ENCODE peak calls at places on chromosomes 12 and 14, in six cellular contexts. K, V, F, R, P and X are unnamed samples.

GRCh38 chr12:82650627-82651337 is 35.9 kb upstream of the TMTC2 start:
- DNase-seq in K (no peak), V (no peak), F (peak), R (peak), P (peak), X (no peak)

GRCh38 chr12:57270966-57271470 is 20.0 kb upstream of the STAC3 start:
- DNase-seq in K (no peak), V (no peak), F (peak), R (peak), P (no peak), X (no peak)

GRCh38 chr14:105180598-105181528 is at the start of gene NUDT14:
- DNase-seq in K (peak), V (no peak), F (peak), R (no peak), P (no peak), X (peak)

GRCh38 chr12:123126294-123127144 is 24.4 kb downstream of the PITPNM2 start:
- DNase-seq in K (no peak), V (peak), F (peak), R (peak), P (no peak), X (no peak)

GRCh38 chr12:13798162-13798561 is 183.2 kb downstream of the GRIN2B start:
- DNase-seq in K (no peak), V (no peak), F (no peak), R (no peak), P (no peak), X (no peak)

GRCh38 chr12:112170376-112170775 is 45.0 kb downstream of the TRAFD1 start:
- DNase-seq in K (no peak), V (no peak), F (peak), R (no peak), P (no peak), X (no peak)

GRCh38 chr12:15842106-15842505 is 40.1 kb upstream of the STRAP start:
- DNase-seq in K (no peak), V (no peak), F (no peak), R (no peak), P (no peak), X (no peak)

GRCh38 chr14:90248594-90248993 is 7.8 kb upstream of the PSMC1 start:
- DNase-seq in K (no peak), V (no peak), F (no peak), R (no peak), P (no peak), X (no peak)

GRCh38 chr14:101001311-101002069 is 98.0 kb upstream of the RTL1 start:
- DNase-seq in K (no peak), V (no peak), F (no peak), R (no peak), P (no peak), X (no peak)

GRCh38 chr14:94031880-94032279 is 5.7 kb downstream of the OTUB2 start:
- DNase-seq in K (no peak), V (no peak), F (no peak), R (no peak), P (no peak), X (no peak)

GRCh38 chr12:1936406-1937320 is 18.2 kb upstream of the CACNA2D4 start:
- DNase-seq in K (no peak), V (no peak), F (no peak), R (no peak), P (no peak), X (no peak)

GRCh38 chr12:9932270-9932669 is at the start of gene CLEC2A:
- DNase-seq in K (no peak), V (no peak), F (no peak), R (no peak), P (no peak), X (no peak)

GRCh38 chr12:47527816-47528215 is 178.0 kb downstream of the RPAP3 start:
- DNase-seq in K (no peak), V (no peak), F (no peak), R (no peak), P (no peak), X (no peak)

DNA sequence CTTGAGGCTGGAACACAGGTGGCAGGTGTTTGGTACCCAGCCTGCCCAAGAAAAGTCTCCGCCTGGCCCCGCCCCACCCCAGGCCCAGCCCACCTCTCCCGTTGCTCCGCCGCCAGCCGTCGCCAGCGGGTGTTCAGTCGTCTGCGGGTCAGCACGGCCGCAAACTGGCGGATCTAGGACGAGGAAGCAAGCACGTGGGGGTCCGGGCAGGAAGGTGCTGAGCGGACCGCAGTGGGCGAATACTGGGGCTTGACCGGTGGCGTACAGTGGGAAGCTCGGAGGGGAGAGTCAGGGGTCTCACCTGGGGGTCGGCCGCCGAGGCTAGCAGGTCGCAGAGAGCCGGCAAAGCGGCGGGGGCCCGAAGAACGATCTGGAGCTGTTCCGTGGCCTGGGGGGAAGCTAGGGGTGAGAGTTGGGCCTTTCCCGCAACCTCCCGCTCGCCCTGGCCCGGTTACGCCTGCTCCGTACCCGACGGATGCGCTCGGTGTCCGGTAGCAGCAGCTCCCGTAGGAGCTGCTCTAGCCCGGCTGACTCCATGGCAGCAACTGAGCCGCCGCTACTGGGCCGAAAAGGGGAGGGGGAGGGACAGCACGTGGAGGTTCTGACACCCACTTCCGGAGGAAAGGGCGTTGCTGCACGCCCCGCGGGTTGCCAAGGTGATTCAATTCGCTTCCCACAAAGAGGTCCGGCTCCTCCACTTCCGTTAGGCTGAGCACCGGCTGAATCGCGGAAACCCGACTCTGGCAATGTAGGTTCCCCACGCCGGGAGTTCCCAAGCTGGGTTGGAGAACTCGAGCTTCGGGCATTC is at the start of gene IPO4:
- DNase-seq in K (peak), V (peak), F (peak), R (peak), P (peak), X (peak)
- TF ChIP-seq POLR2A in K (peak), V (peak), F (peak), R (no peak), P (peak), X (peak)

GRCh38 chr14:92404938-92405337 is 82.0 kb downstream of the SLC24A4 start:
- DNase-seq in K (no peak), V (no peak), F (no peak), R (no peak), P (no peak), X (no peak)

GRCh38 chr14:92407395-92407794 is 84.4 kb downstream of the SLC24A4 start:
- DNase-seq in K (no peak), V (no peak), F (no peak), R (no peak), P (no peak), X (no peak)

GRCh38 chr14:92403981-92404380 is 81.0 kb downstream of the SLC24A4 start:
- DNase-seq in K (no peak), V (no peak), F (no peak), R (no peak), P (no peak), X (no peak)

GRCh38 chr14:92409069-92409468 is 86.1 kb downstream of the SLC24A4 start:
- DNase-seq in K (no peak), V (no peak), F (no peak), R (no peak), P (no peak), X (no peak)

DNA sequence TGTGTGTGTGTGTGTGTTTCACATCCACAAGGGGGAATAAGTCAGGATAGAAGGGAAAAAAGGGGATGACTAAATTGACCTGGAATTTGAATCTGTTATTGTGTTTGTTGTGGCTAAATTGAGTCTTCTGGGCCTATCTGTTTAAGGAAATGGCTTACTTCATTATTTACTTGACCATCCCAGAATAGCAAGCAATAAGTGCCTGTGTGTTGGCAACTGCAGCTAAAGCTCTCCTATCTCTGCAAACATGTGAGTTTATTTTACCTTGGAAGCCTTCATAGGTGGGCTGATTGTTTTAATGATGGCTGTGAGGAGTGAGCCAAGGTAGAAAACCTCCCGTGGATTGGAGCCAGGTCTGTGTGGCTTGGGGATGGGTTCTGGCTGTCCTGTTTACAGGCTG is 85.2 kb downstream of the SLC24A4 start:
- DNase-seq in K (no peak), V (no peak), F (no peak), R (no peak), P (no peak), X (no peak)
- TF ChIP-seq TAF1 in K (no peak), V (no peak), F (no peak), R (no peak), P (no peak), X (no peak)

GRCh38 chr14:68395585-68395984 is 397.3 kb downstream of the ZFP36L1 start:
- DNase-seq in K (no peak), V (no peak), F (no peak), R (no peak), P (no peak), X (no peak)

GRCh38 chr14:68399971-68400370 is 392.9 kb downstream of the ZFP36L1 start:
- DNase-seq in K (no peak), V (no peak), F (no peak), R (no peak), P (no peak), X (no peak)

GRCh38 chr14:68397827-68398226 is 395.0 kb downstream of the ZFP36L1 start:
- DNase-seq in K (no peak), V (no peak), F (no peak), R (no peak), P (no peak), X (no peak)

GRCh38 chr14:68396411-68396930 is 396.4 kb downstream of the ZFP36L1 start:
- DNase-seq in K (no peak), V (no peak), F (no peak), R (no peak), P (no peak), X (no peak)

GRCh38 chr14:68397371-68397779 is 395.5 kb downstream of the ZFP36L1 start:
- DNase-seq in K (no peak), V (no peak), F (no peak), R (peak), P (no peak), X (no peak)
- TF ChIP-seq POLR2A in K (no peak), V (no peak), F (no peak), R (no peak), P (no peak), X (no peak)

GRCh38 chr12:54355104-54355815 is 9.0 kb downstream of the GPR84 start:
- DNase-seq in K (no peak), V (no peak), F (no peak), R (no peak), P (no peak), X (no peak)

GRCh38 chr12:54352022-54352531 is 12.2 kb downstream of the GPR84 start:
- DNase-seq in K (no peak), V (peak), F (peak), R (no peak), P (no peak), X (no peak)

GRCh38 chr12:54356228-54356627 is 8.1 kb downstream of the GPR84 start:
- DNase-seq in K (no peak), V (no peak), F (peak), R (no peak), P (no peak), X (no peak)

GRCh38 chr12:54350743-54351142 is 13.5 kb downstream of the GPR84 start:
- DNase-seq in K (no peak), V (no peak), F (no peak), R (no peak), P (no peak), X (no peak)

DNA sequence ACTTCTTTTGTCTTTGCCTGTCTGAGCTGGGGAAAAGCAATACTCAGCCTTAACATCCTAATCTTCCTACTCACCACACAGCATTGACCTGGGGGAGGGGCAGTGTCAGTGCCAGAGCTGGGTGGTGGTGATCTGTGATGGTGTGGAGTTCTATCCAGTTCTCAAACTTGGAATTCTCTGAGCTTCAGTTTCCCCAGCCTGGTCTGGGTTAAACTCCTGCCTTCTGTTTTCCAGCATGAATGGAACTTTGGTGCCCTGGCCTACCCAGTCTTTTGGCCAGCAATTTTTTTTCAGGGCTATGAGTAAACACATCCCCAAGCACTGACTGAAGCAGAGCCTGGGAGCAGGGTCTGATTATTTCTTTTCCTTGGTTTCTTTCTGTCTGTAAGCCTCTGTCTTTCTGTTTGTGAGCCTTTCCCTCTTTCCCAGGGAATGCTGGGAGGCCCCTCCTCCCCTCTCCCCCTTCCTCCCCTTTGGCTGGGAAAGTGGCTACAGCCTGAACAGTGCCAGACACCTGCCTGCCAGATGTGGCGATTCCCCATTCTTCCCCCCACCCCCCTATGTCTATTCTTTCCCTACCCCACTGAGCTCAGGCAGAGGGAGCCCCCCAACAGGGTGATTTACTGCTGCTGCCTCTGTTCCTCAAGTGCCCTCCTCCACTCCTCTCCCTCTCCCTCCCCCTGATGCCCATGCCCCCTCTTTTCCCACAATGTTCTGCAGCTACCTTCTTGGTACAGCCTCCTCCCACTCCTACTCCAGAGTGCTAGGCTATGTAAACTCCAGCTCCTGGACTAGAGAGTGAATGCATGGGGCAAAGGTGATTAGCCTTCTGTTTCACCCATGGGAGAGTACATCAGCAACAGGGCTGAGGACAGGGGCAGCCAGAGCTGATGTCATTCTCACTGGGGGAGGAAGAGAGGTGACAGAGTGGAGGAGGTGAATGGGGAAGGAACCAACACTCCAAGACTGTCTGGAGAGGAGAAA is 11.1 kb downstream of the GPR84 start:
- DNase-seq in K (no peak), V (no peak), F (peak), R (no peak), P (no peak), X (no peak)
- TF ChIP-seq TAF1 in K (no peak), V (no peak), F (no peak), R (no peak), P (no peak), X (no peak)

GRCh38 chr14:61470954-61471279 is 149.5 kb downstream of the PRKCH start:
- DNase-seq in K (no peak), V (no peak), F (no peak), R (no peak), P (no peak), X (no peak)

GRCh38 chr14:61472801-61473376 is 151.5 kb downstream of the PRKCH start:
- DNase-seq in K (no peak), V (no peak), F (no peak), R (no peak), P (no peak), X (no peak)

GRCh38 chr14:61470261-61470953 is 149.0 kb downstream of the PRKCH start:
- DNase-seq in K (no peak), V (no peak), F (no peak), R (no peak), P (no peak), X (no peak)

GRCh38 chr14:61471297-61471980 is 150.1 kb downstream of the PRKCH start:
- DNase-seq in K (no peak), V (no peak), F (no peak), R (no peak), P (no peak), X (no peak)

GRCh38 chr14:61472025-61472672 is 150.8 kb downstream of the PRKCH start:
- DNase-seq in K (no peak), V (no peak), F (no peak), R (peak), P (no peak), X (no peak)
- TF ChIP-seq POLR2A in K (no peak), V (no peak), F (no peak), R (no peak), P (no peak), X (no peak)

DNA sequence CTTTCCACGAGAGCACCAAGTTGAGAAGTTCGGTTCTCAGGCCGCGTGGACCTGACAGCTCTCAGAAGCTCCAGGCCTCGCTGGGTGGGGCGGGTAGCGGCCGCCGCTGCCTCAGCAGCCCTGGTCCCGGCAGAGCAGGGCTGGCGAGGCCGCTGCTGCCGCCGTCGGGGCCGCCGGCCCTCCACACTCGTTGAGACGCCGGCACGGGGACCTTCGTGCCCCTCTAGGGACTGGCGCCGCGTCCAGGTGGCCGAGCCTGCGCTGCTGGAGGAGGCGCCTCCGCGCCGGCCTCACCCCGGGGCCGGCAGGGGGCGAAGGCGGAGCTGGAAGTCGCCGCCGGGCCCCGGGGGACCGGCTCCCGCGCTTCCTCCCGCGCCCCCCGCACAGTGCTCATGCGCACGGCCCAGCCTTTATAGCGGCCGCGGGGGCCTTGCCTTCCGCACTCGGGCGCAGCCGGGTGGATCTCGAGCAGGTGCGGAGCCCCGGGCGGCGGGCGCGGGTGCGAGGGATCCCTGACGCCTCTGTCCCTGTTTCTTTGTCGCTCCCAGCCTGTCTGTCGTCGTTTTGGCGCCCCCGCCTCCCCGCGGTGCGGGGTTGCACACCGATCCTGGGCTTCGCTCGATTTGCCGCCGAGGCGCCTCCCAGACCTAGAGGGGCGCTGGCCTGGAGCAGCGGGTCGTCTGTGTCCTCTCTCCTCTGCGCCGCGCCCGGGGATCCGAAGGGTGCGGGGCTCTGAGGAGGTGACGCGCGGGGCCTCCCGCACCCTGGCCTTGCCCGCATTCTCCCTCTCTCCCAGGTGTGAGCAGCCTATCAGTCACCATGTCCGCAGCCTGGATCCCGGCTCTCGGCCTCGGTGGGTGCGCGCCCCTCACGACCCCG is at the start of gene COCH:
- DNase-seq in K (peak), V (no peak), F (peak), R (peak), P (no peak), X (peak)
- TF ChIP-seq TAF1 in K (no peak), V (peak), F (peak), R (peak), P (no peak), X (peak)

DNA sequence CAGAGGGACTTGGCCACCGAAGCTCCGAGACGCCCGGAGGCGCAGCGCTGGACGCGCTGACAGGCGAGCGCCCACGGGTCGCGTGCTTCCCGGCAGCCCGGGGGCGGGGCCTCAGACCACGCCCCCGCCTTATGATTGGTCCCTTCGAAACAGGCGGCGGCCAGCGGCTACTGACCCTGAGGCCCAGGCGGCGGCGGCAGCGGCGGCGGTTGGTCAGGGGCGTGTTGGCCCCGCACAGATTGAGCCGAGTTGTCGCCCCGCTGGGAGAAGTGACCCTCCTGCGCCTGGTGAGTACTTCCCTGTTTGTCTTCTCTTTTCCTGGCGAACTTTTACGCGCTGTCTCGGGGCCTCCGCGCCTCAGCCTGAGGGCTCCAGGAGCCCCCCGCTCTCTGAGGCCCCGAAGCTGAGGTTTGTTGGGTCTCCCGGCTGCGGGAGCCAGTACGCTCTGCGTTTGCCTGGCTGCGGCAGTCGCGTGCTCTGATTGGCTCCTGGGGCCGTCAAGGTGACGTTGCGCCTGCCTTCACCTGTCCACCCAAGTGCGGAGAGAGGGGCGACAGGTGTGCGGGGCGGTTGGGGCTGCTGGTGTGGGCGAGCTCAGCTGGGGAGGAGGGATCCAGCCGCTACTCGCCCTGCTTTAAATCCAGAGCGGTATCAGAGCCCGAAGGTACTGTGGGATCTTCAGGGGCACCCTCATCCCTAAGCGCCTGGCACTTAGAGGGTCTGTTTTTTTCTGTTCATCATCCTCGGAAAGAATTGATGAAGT is at the start of gene GAS2L3:
- DNase-seq in K (peak), V (peak), F (peak), R (peak), P (no peak), X (peak)
- TF ChIP-seq POLR2A in K (no peak), V (peak), F (peak), R (peak), P (peak), X (no peak)

GRCh38 chr12:852864-853263 is 96.6 kb downstream of the RAD52 start:
- DNase-seq in K (no peak), V (no peak), F (no peak), R (no peak), P (no peak), X (no peak)

GRCh38 chr12:863285-863684 is 86.2 kb downstream of the RAD52 start:
- DNase-seq in K (no peak), V (no peak), F (no peak), R (no peak), P (no peak), X (no peak)

GRCh38 chr12:851913-852312 is 97.6 kb downstream of the RAD52 start:
- DNase-seq in K (no peak), V (no peak), F (no peak), R (no peak), P (no peak), X (no peak)

GRCh38 chr12:862303-862911 is 87.1 kb downstream of the RAD52 start:
- DNase-seq in K (no peak), V (no peak), F (no peak), R (no peak), P (no peak), X (no peak)

GRCh38 chr12:857611-858010 is 91.9 kb downstream of the RAD52 start:
- DNase-seq in K (no peak), V (no peak), F (no peak), R (no peak), P (no peak), X (no peak)
- TF ChIP-seq TAF1 in K (no peak), V (no peak), F (no peak), R (no peak), P (no peak), X (no peak)